ENCODE peak calls at places on chromosome 19, in four cellular contexts. N is stimulated activated CD8-positive, alpha-beta memory T cell treated with anti-CD3 and anti-CD28 coated beads, Interleukin-12 subunit alpha, Interleukin-12 subunit beta, amount 100 ng/mL, for 1 hour; S is anterior cingulate cortex; T is left cardiac atrium. X is an unnamed sample.

GRCh38 chr19:17043744-17044143 is 17.1 kb upstream of the CPAMD8 start:
- DNase-seq in T (no peak), S (no peak), N (no peak), X (no peak)

GRCh38 chr19:16659832-16660708 is at the start of gene SMIM7:
- DNase-seq in T (peak; percentile 99), S (peak; percentile 98), N (peak; percentile 97), X (peak; percentile 96)

GRCh38 chr19:39771751-39772150 is 6.9 kb upstream of the LEUTX start:
- DNase-seq in N (no peak), S (no peak), T (no peak), X (no peak)

GRCh38 chr19:20044663-20045062 is 5.4 kb upstream of the ZNF682 start:
- DNase-seq in S (peak; percentile 11), T (no peak), N (no peak), X (no peak)

GRCh38 chr19:49465371-49465770 is 8.6 kb upstream of the FLT3LG start:
- DNase-seq in N (no peak), T (no peak), S (no peak), X (no peak)

GRCh38 chr19:28312269-28312668 is 900.7 kb downstream of the UQCRFS1 start:
- DNase-seq in T (no peak), N (no peak), S (no peak), X (no peak)

GRCh38 chr19:43618921-43619261 is 538 bp downstream of the ZNF428 start:
- DNase-seq in T (no peak), S (no peak), N (no peak), X (no peak)

GRCh38 chr19:55319786-55320185 is 5.4 kb downstream of the TMEM150B start:
- DNase-seq in N (no peak), T (peak; percentile 54), S (peak; percentile 22), X (peak; percentile 31)

GRCh38 chr19:30335306-30335886 is 36.8 kb upstream of the ZNF536 start:
- DNase-seq in T (no peak), N (no peak), S (no peak), X (no peak)

GRCh38 chr19:17289489-17289888 is 7.8 kb downstream of the ANKLE1 start:
- DNase-seq in N (no peak), S (peak; percentile 28), T (peak; percentile 86), X (peak; percentile 38)

GRCh38 chr19:38190061-38190460 is 34.0 kb downstream of the DPF1 start:
- DNase-seq in N (no peak), S (no peak), T (no peak), X (no peak)

GRCh38 chr19:35419046-35419445 is 29.0 kb upstream of the FFAR2 start:
- DNase-seq in S (no peak), T (no peak), N (no peak), X (no peak)

GRCh38 chr19:35592226-35592625 is 6.3 kb downstream of the PMIS2 start:
- DNase-seq in N (no peak), S (peak; percentile 3), T (no peak), X (no peak)

GRCh38 chr19:58037927-58038687 is 4.3 kb downstream of the ZSCAN1 start:
- DNase-seq in T (peak; percentile 33), N (no peak), S (peak; percentile 67), X (peak; percentile 10)

GRCh38 chr19:29882719-29883105 is 59.3 kb upstream of the URI1 start:
- DNase-seq in T (no peak), N (no peak), S (no peak), X (no peak)

GRCh38 chr19:47768604-47769003 is 9.9 kb upstream of the SELENOW start:
- DNase-seq in S (no peak), T (no peak), N (no peak), X (no peak)

GRCh38 chr19:16381756-16382401 is 57.3 kb downstream of the KLF2 start:
- DNase-seq in N (no peak), S (peak; percentile 85), T (peak; percentile 97), X (peak; percentile 21)

GRCh38 chr19:13492128-13492527 is 14.2 kb downstream of the CACNA1A start:
- DNase-seq in N (no peak), T (no peak), S (no peak), X (no peak)

GRCh38 chr19:34269968-34270621 is 15.7 kb downstream of the GARRE1 start:
- DNase-seq in N (peak; percentile 50), T (peak; percentile 79), S (no peak), X (peak; percentile 11)

GRCh38 chr19:1171755-1172352 is 2.2 kb downstream of the SBNO2 start:
- DNase-seq in S (no peak), T (no peak), N (no peak), X (no peak)

GRCh38 chr19:43318203-43318602 is 35.3 kb upstream of the CD177 start:
- DNase-seq in S (no peak), N (no peak), T (no peak), X (no peak)

GRCh38 chr19:13861392-13861713 is 15.6 kb upstream of the NANOS3 start:
- DNase-seq in S (no peak), T (no peak), N (no peak), X (no peak)

GRCh38 chr19:1857648-1858326 is 5.6 kb downstream of the KLF16 start:
- DNase-seq in N (no peak), S (no peak), T (no peak), X (no peak)

GRCh38 chr19:13794752-13795589 is at the start of gene ZSWIM4:
- DNase-seq in S (peak; percentile 99), T (peak; percentile 99), N (peak; percentile 88), X (peak; percentile 74)

GRCh38 chr19:42514449-42514848 is 13.8 kb downstream of the CEACAM1 start:
- DNase-seq in T (no peak), N (no peak), S (no peak), X (no peak)

GRCh38 chr19:17332677-17333581 is 1.7 kb downstream of the ANO8 start:
- DNase-seq in S (peak; percentile 58), T (no peak), N (no peak), X (no peak)